ENCODE peak calls at places on chromosomes 3 and 15, in nine cellular contexts. K, U, Z, I, G, N, Y, A and C are unnamed samples.

GRCh38 chr3:184380210-184380626 is 364 bp downstream of the CHRD start:
- DNase-seq in A (peak; percentile 31), G (peak; percentile 25), U (peak; percentile 16), Y (no peak), K (no peak), N (no peak), I (peak; percentile 92), Z (no peak), C (peak; percentile 68)

GRCh38 chr15:84819291-84819768 is 2.2 kb downstream of the ALPK3 start:
- DNase-seq in Z (no peak), U (no peak), K (no peak), N (no peak), G (no peak), Y (no peak), A (no peak), I (peak; percentile 70), C (no peak)

GRCh38 chr3:118817748-118818165 is 216.9 kb downstream of the IGSF11 start:
- DNase-seq in A (peak; percentile 44), I (no peak), U (peak; percentile 53), K (peak; percentile 50), Z (no peak), Y (no peak), G (peak; percentile 48), N (peak; percentile 15), C (peak; percentile 51)

GRCh38 chr3:41265823-41266273 is 66.5 kb downstream of the CTNNB1 start:
- DNase-seq in U (peak; percentile 45), A (no peak), Z (no peak), Y (no peak), N (no peak), K (no peak), G (peak; percentile 90), I (no peak), C (no peak)

GRCh38 chr15:92143765-92144164 is 249.9 kb upstream of the ST8SIA2 start:
- DNase-seq in A (no peak), Z (no peak), N (no peak), U (no peak), Y (no peak), I (no peak), G (no peak), K (no peak), C (no peak)

GRCh38 chr3:81352867-81353266 is 408.6 kb downstream of the GBE1 start:
- DNase-seq in Y (no peak), G (peak; percentile 72), I (no peak), A (no peak), U (peak; percentile 37), K (no peak), N (peak; percentile 2), Z (no peak), C (no peak)

GRCh38 chr3:24111711-24112110 is 166.6 kb downstream of the NR1D2 start:
- DNase-seq in N (no peak), G (no peak), I (no peak), Z (no peak), K (no peak), A (no peak), Y (no peak), U (no peak), C (no peak)

GRCh38 chr3:48398701-48399386 is 26.8 kb downstream of the FBXW12 start:
- DNase-seq in U (no peak), G (no peak), A (no peak), K (no peak), I (peak; percentile 59), Y (no peak), N (no peak), Z (no peak), C (no peak)

GRCh38 chr3:44098666-44099065 is 143.0 kb upstream of the TOPAZ1 start:
- DNase-seq in Z (no peak), G (no peak), U (no peak), K (no peak), A (no peak), Y (no peak), N (no peak), I (no peak), C (no peak)

GRCh38 chr3:129577356-129577755 is 29.1 kb downstream of the PLXND1 start:
- DNase-seq in U (no peak), A (no peak), Y (no peak), I (no peak), G (no peak), Z (no peak), N (no peak), K (no peak), C (no peak)

GRCh38 chr15:78076231-78077052 is 1.1 kb downstream of the TBC1D2B start:
- DNase-seq in K (no peak), N (no peak), A (no peak), Z (no peak), U (no peak), Y (no peak), I (no peak), G (no peak), C (no peak)

GRCh38 chr15:67931861-67932260 is 92.0 kb upstream of the RNU6-1 start:
- DNase-seq in Z (no peak), G (peak; percentile 53), Y (no peak), N (no peak), A (no peak), U (peak; percentile 32), I (no peak), K (no peak), C (no peak)

GRCh38 chr15:77160562-77161481 is 89.9 kb upstream of the TSPAN3 start:
- DNase-seq in U (no peak), N (no peak), K (peak; percentile 40), Y (no peak), A (no peak), Z (no peak), G (no peak), I (no peak), C (peak; percentile 39)

GRCh38 chr3:127444761-127445160 is 145.8 kb downstream of the TPRA1 start:
- DNase-seq in A (no peak), G (no peak), U (no peak), K (peak; percentile 13), Z (no peak), I (no peak), N (no peak), Y (no peak), C (peak; percentile 14)

GRCh38 chr3:120894285-120894684 is 13.7 kb upstream of the STXBP5L start:
- DNase-seq in Y (no peak), Z (no peak), U (no peak), K (no peak), I (no peak), A (no peak), N (no peak), G (no peak), C (no peak)

GRCh38 chr3:133376805-133377204 is 23.1 kb upstream of the BFSP2 start:
- DNase-seq in N (no peak), G (no peak), K (no peak), A (no peak), Z (no peak), I (no peak), U (no peak), Y (no peak), C (no peak)

GRCh38 chr3:184239710-184240109 is 9.1 kb downstream of the ALG3 start:
- DNase-seq in Z (no peak), A (no peak), U (no peak), G (no peak), I (no peak), N (no peak), K (no peak), Y (no peak), C (no peak)